ENCODE peak calls at places on chromosomes 5 and 9, in four cellular contexts. Q is fibroblast of lung, U is kidney, S is mammary epithelial cell. T is an unnamed sample.
A peak's percentile ranks its signal among the peaks of the same experiment; 100 is the strongest.

GRCh38 chr9:72564517-72565281 is 43.3 kb downstream of the TMC1 start:
- DNase-seq in U (no peak), S (no peak), Q (no peak), T (no peak)

GRCh38 chr5:177113566-177114424 is 19.8 kb upstream of the NSD1 start:
- DNase-seq in Q (peak; percentile 46), S (peak; percentile 45), U (peak; percentile 83), T (peak; percentile 89)

GRCh38 chr5:74798977-74799911 is 32.2 kb downstream of the NSA2 start:
- DNase-seq in U (no peak), Q (peak; percentile 46), S (peak; percentile 19), T (peak; percentile 30)

GRCh38 chr5:89071101-89071940 is 188.3 kb upstream of the MEF2C start:
- DNase-seq in U (no peak), Q (peak; percentile 23), S (no peak), T (no peak)

GRCh38 chr9:97809666-97810344 is 43.2 kb upstream of the FOXE1 start:
- DNase-seq in Q (no peak), U (no peak), S (peak; percentile 54), T (no peak)

GRCh38 chr5:72206160-72206559 is 98.9 kb downstream of the MAP1B start:
- DNase-seq in U (no peak), S (no peak), Q (peak; percentile 35), T (no peak)

GRCh38 chr9:89354471-89354870 is 36.2 kb downstream of the SECISBP2 start:
- DNase-seq in S (no peak), U (no peak), Q (no peak), T (no peak)

GRCh38 chr9:125889122-125889523 is 141.9 kb downstream of the PBX3 start:
- DNase-seq in S (peak; percentile 63), U (peak; percentile 68), Q (peak; percentile 56), T (no peak)

GRCh38 chr5:35924950-35925722 is 13.3 kb downstream of the CAPSL start:
- DNase-seq in Q (peak; percentile 65), U (peak; percentile 82), S (peak; percentile 61), T (peak; percentile 85)

GRCh38 chr5:6734781-6735180 is 21.5 kb downstream of the TENT4A start:
- DNase-seq in U (no peak), Q (no peak), S (no peak), T (no peak)

GRCh38 chr9:120505186-120505585 is 74.8 kb downstream of the CDK5RAP2 start:
- DNase-seq in U (no peak), Q (no peak), S (no peak), T (no peak)

GRCh38 chr9:137370865-137371520 is 52.0 kb downstream of the EXD3 start:
- DNase-seq in S (no peak), U (peak; percentile 44), Q (peak; percentile 13), T (no peak)

GRCh38 chr9:130890124-130890523 is 6.5 kb downstream of the QRFP start:
- DNase-seq in U (peak; percentile 29), Q (no peak), S (no peak), T (no peak)
- H3K9ac ChIP-seq in U (no peak overlapping the region), Q (no peak overlapping the region), S (no peak overlapping the region), T (no peak overlapping the region)

DNA sequence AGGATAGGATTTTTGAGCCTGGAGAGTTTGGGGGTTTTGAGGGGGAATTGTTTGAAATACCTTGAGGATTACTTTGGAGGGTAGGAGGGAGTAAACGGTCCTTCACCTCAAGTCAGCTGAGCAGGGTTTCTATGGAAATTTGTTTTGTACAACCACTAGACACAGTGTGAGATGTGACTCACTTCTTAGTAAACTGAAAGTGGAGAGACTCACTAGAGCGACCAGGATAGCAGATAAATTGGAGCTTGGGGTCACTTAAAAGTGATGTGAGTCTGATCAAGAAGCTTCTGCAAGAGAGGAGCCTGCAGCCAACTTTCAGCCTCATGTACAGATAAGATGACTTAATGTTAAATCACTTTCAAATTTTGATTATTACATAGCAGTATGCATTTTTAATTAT is 1945.9 kb upstream of the NUDT12 start:
- DNase-seq in S (no peak), Q (peak; percentile 43), U (no peak), T (peak; percentile 53)
- H3K9ac ChIP-seq in S (no peak overlapping the region), Q (no peak overlapping the region), U (no peak overlapping the region), T (no peak overlapping the region)

GRCh38 chr9:99015448-99015847 is 71.7 kb downstream of the COL15A1 start:
- DNase-seq in S (no peak), Q (no peak), U (no peak), T (no peak)

GRCh38 chr9:99012957-99013512 is 69.3 kb downstream of the COL15A1 start:
- DNase-seq in U (no peak), S (no peak), Q (no peak), T (no peak)

GRCh38 chr9:99015890-99016289 is 72.2 kb downstream of the COL15A1 start:
- DNase-seq in U (no peak), S (no peak), Q (no peak), T (no peak)

GRCh38 chr9:99011161-99011709 is 67.5 kb downstream of the COL15A1 start:
- DNase-seq in S (no peak), Q (peak; percentile 55), U (no peak), T (peak; percentile 35)

GRCh38 chr9:99013550-99013949 is 69.8 kb downstream of the COL15A1 start:
- DNase-seq in U (no peak), Q (no peak), S (no peak), T (peak; percentile 26)
- H3K9ac ChIP-seq in U (no peak overlapping the region), Q (no peak overlapping the region), S (no peak overlapping the region), T (no peak overlapping the region)

GRCh38 chr9:84371737-84372136 is 31.2 kb upstream of the SLC28A3 start:
- DNase-seq in U (no peak), Q (peak; percentile 88), S (peak; percentile 89), T (peak; percentile 70)
- H3K9ac ChIP-seq in U (no peak overlapping the region), Q (no peak overlapping the region), S (no peak overlapping the region), T (no peak overlapping the region)